ENCODE peak calls at places on chromosomes 6 and 20, in four cellular contexts. A, L, J and B are unnamed samples. For H3K36me3, the result is how much of the 10 kb centered on the place peaks cover.

GRCh38 chr6:43834528-43835145 is 64.6 kb downstream of the VEGFA start:
- DNase-seq in A (no peak), L (no peak), J (no peak), B (no peak)

GRCh38 chr6:106070626-106071025 is 15.5 kb upstream of the PRDM1 start:
- DNase-seq in A (no peak), L (no peak), J (no peak), B (no peak)

GRCh38 chr6:13761361-13762036 is 49.9 kb upstream of the RANBP9 start:
- DNase-seq in A (no peak), L (no peak), J (no peak), B (no peak)

GRCh38 chr6:158411998-158412397 is 99.7 kb downstream of the TULP4 start:
- DNase-seq in A (no peak), L (no peak), J (no peak), B (no peak)

GRCh38 chr20:51554538-51555165 is 12.1 kb upstream of the NFATC2 start:
- DNase-seq in A (no peak), L (no peak), J (no peak), B (no peak)

GRCh38 chr6:15343490-15344185 is 97.8 kb downstream of the JARID2 start:
- DNase-seq in A (no peak), L (no peak), J (no peak), B (no peak)

GRCh38 chr6:161088676-161089328 is 97.2 kb downstream of the MAP3K4 start:
- DNase-seq in A (no peak), L (no peak), J (no peak), B (no peak)

GRCh38 chr6:106005013-106005412 is 81.1 kb upstream of the PRDM1 start:
- DNase-seq in A (no peak), L (no peak), J (no peak), B (no peak)

GRCh38 chr6:154921482-154921881 is 73.6 kb upstream of the TIAM2 start:
- DNase-seq in A (no peak), L (no peak), J (no peak), B (no peak)

GRCh38 chr6:167547751-167548150 is 222.9 kb downstream of the TTLL2 start:
- DNase-seq in A (no peak), L (no peak), J (no peak), B (no peak)

GRCh38 chr6:41940759-41941279 is 789 bp downstream of the CCND3 start:
- DNase-seq in A (no peak), L (no peak), J (no peak), B (no peak)

GRCh38 chr6:157813191-157813590 is 9.9 kb upstream of the SNX9 start:
- DNase-seq in A (no peak), L (no peak), J (no peak), B (no peak)

GRCh38 chr6:26385734-26386125 is 2.8 kb downstream of the BTN2A2 start:
- DNase-seq in A (no peak), L (no peak), J (no peak), B (no peak)

GRCh38 chr6:133017581-133017980 is 203.2 kb downstream of the RPS12 start:
- DNase-seq in A (no peak), L (no peak), J (no peak), B (no peak)

GRCh38 chr20:46348231-46348803 is 40.0 kb upstream of the CDH22 start:
- DNase-seq in A (no peak), L (no peak), J (no peak), B (peak)

GRCh38 chr6:49462599-49462926 is 490 bp downstream of the MMUT start:
- DNase-seq in A (no peak), L (no peak), J (no peak), B (no peak)

GRCh38 chr20:20009784-20010253 is 7.3 kb upstream of the NAA20 start:
- DNase-seq in A (no peak), L (peak), J (no peak), B (no peak)

GRCh38 chr6:20706293-20707165 is 172.3 kb downstream of the CDKAL1 start:
- DNase-seq in A (no peak), L (no peak), J (no peak), B (no peak)

GRCh38 chr6:158538741-158539140 is 21.1 kb upstream of the TMEM181 start:
- DNase-seq in A (no peak), L (no peak), J (no peak), B (no peak)

GRCh38 chr6:126444874-126445273 is 105.0 kb downstream of the CENPW start:
- DNase-seq in A (no peak), L (no peak), J (no peak), B (no peak)

GRCh38 chr6:43280234-43280633 is 17.8 kb upstream of the SLC22A7 start:
- DNase-seq in A (no peak), L (no peak), J (no peak), B (no peak)

GRCh38 chr20:13396036-13396435 is 175.0 kb downstream of the ISM1 start:
- DNase-seq in A (no peak), L (no peak), J (no peak), B (no peak)

GRCh38 chr6:140572129-140572528 is 1197.7 kb upstream of the CITED2 start:
- DNase-seq in A (no peak), L (no peak), J (no peak), B (no peak)

GRCh38 chr6:29964904-29965872 is 22.9 kb downstream of the HLA-A start:
- DNase-seq in A (peak), L (peak), J (peak), B (peak)

GRCh38 chr6:21587182-21587924 is 6.2 kb upstream of the SOX4 start:
- DNase-seq in A (no peak), L (peak), J (no peak), B (no peak)

GRCh38 chr6:129929433-129929832 is 68.3 kb upstream of the TMEM244 start:
- DNase-seq in A (no peak), L (no peak), J (no peak), B (no peak)

GRCh38 chr6:164807125-164807524 is 502.3 kb downstream of the C6orf118 start:
- DNase-seq in A (no peak), L (no peak), J (no peak), B (no peak)

GRCh38 chr20:3193806-3194616 is 10.5 kb downstream of the DDRGK1 start:
- DNase-seq in A (no peak), L (no peak), J (no peak), B (no peak)

GRCh38 chr20:19781235-19781634 is 23.2 kb downstream of the RIN2 start:
- DNase-seq in A (no peak), L (no peak), J (no peak), B (no peak)

GRCh38 chr6:10268111-10268510 is 146.8 kb downstream of the TFAP2A start:
- DNase-seq in A (no peak), L (no peak), J (peak), B (peak)

GRCh38 chr20:20085812-20086211 is 33.5 kb downstream of the CFAP61 start:
- DNase-seq in A (no peak), L (no peak), J (no peak), B (no peak)

GRCh38 chr20:17680128-17680835 is 1.8 kb downstream of the RRBP1 start:
- DNase-seq in A (no peak), L (peak), J (no peak), B (no peak)

GRCh38 chr20:55160996-55161395 is 685.6 kb downstream of the DOK5 start:
- DNase-seq in A (no peak), L (no peak), J (no peak), B (no peak)

GRCh38 chr20:6007094-6007528 is 46.7 kb downstream of the LRRN4 start:
- DNase-seq in A (no peak), L (peak), J (no peak), B (no peak)

GRCh38 chr6:82867946-82868345 is 197.7 kb downstream of the UBE3D start:
- DNase-seq in A (no peak), L (no peak), J (no peak), B (no peak)

GRCh38 chr6:157561037-157561790 is 180.2 kb downstream of the ZDHHC14 start:
- DNase-seq in A (peak), L (no peak), J (no peak), B (no peak)

GRCh38 chr6:26421259-26422144 is 18.8 kb upstream of the BTN3A3 start:
- DNase-seq in A (peak), L (peak), J (peak), B (peak)

GRCh38 chr6:160321729-160322505 is 26.3 kb upstream of the SLC22A3 start:
- DNase-seq in A (no peak), L (no peak), J (no peak), B (no peak)

GRCh38 chr6:37696220-37696840 is 1.4 kb downstream of the MDGA1 start:
- DNase-seq in A (no peak), L (no peak), J (no peak), B (no peak)

GRCh38 chr6:37696841-37697735 is 595 bp downstream of the MDGA1 start:
- DNase-seq in A (no peak), L (no peak), J (no peak), B (no peak)

GRCh38 chr6:37694259-37694658 is 3.4 kb downstream of the MDGA1 start:
- DNase-seq in A (no peak), L (no peak), J (no peak), B (no peak)

GRCh38 chr6:37695273-37695672 is 2.4 kb downstream of the MDGA1 start:
- DNase-seq in A (no peak), L (no peak), J (no peak), B (no peak)

DNA sequence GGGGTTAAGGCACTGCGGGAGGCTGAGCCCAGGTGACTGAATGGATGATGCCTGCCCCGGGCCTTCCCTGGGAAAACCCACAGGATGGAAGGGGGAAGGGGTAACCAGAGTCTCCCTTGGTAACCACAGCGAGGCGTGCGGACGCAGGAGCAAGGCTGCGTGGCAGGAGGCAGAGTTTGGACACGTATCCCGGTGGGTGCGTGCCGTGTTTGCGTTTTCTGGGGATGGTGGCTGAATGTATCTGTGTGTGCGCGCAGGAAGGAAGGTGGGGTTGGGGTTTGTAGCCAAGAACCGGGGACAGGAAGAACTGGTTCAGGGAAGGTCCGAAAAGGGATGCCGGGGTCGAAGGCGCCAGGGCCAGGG is 1.8 kb downstream of the MDGA1 start:
- DNase-seq in A (no peak), L (no peak), J (no peak), B (no peak)
- H3K4me3 ChIP-seq in A (peak), L (no peak), J (peak), B (peak)

DNA sequence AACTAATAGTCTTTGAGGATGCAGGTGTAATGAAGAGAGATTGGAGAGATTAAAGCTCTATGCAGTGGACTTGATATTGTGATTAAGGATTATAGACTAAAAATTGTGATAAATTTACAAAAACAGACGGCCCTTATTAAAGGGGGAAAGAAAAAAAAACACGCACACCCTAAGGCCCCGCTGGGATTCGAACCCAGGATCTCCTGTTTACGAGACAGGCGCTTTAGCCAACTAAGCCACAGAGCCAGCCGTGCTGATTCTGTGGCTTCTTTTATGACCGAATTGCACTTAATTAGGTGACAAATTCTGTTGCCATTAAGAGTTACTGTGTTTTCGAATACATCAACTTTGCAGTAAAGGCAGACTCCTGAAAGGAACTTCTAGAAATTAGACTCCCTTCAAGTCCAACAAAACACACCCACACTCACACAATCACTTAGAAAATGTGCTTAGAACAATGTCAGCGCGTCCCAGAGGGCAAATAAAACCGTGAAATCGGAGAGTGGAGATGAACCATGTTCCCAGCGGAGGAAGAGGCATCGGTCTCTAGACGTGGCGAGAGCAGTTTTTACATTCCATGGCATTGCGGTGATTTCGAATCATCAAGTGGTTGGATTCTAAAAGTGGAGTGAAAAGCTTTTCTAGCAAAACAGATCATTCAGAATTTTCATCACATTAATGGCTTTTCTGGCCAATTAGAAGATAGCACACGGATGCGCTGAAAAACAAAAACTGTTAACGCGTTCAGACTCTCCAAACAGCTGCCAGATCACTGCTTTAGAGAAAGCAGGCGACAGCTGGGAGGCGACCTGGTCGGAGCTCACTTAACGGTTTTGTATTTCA is 122.6 kb downstream of the GPX5 start:
- DNase-seq in A (peak), L (peak), J (peak), B (peak)
- TF ChIP-seq SUZ12 in A (no peak), L (no peak), J (no peak), B (no peak)

DNA sequence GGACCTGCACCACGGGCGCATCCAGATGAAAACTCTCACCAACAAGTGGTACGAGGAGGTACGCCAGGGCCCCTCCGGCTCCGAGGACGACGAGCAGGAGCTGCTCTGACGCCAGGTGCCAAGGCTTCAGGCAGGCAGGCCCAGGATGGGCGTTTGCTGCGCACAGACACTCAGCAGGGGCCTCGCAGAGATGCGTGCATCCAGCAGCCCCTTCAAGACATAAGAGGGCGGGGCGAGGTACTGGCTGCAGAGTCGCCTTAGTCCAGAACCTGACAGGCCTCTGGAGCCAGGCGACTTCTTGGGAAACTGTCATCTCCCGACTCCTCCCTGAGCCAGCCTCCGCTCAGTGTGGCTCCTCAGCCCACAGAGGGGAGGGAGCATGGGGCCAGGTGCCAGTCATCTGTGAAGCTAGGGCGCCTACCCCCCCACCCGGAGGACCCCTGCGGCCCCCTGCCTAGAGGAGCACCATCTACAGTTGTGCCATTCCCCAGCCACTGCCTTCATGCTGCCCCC is 27.4 kb downstream of the SPATA2 start:
- DNase-seq in A (no peak), L (no peak), J (no peak), B (no peak)
- H3K36me3 ChIP-seq in A (under half), L (under half), J (under half), B (under half)

DNA sequence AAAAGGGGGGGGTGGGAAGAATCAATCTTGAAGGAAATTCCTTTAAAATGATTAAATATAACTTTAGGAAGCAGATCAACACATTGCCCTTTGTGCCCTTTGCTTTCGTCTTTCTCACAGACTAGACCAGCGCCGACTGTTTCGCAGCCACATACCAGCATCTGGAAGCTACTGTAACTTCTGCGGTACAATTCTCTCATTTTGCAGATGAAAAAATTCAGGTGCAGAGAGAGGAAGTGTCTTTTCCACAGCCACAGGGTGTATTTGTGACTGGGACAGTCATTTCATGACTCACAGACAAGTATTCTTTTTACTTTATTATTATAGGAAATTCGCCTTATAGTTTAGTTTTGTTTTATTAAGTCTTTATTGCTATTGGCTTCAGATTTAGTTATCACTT is 84.2 kb downstream of the UST start:
- DNase-seq in A (no peak), L (no peak), J (no peak), B (no peak)
- H3K4me3 ChIP-seq in A (no peak), L (no peak), J (no peak), B (no peak)

GRCh38 chr6:54579011-54579410 is 267.6 kb upstream of the FAM83B start:
- DNase-seq in A (no peak), L (no peak), J (no peak), B (peak)
- TF ChIP-seq SUZ12 in A (no peak), L (no peak), J (no peak), B (no peak)